ENCODE peak calls at places on chromosomes 13 and 19, in six cellular contexts. N, J, W, Y, L and C are unnamed samples.

GRCh38 chr19:40605201-40605971 is 4.2 kb downstream of the LTBP4 start:
- DNase-seq in L (no peak), W (no peak), J (peak), Y (peak), N (no peak), C (peak)

GRCh38 chr13:30333601-30334000 is 26.2 kb upstream of the KATNAL1 start:
- DNase-seq in L (no peak), J (no peak), W (no peak), Y (no peak), N (no peak), C (no peak)

GRCh38 chr19:3135961-3136683 is at the start of gene GNA15:
- DNase-seq in J (no peak), N (no peak), Y (peak), W (no peak), L (no peak), C (no peak)

GRCh38 chr13:59531571-59532091 is 632.1 kb downstream of the DIAPH3 start:
- DNase-seq in N (peak), J (peak), Y (no peak), W (no peak), L (peak), C (peak)

GRCh38 chr13:76822691-76823267 is 63.4 kb downstream of the KCTD12 start:
- DNase-seq in W (no peak), L (no peak), J (peak), Y (peak), N (no peak), C (no peak)

GRCh38 chr19:42254083-42254849 is 662 bp downstream of the ERF start:
- DNase-seq in N (no peak), J (peak), L (no peak), W (no peak), Y (peak), C (peak)

GRCh38 chr13:25608181-25608580 is 236.4 kb downstream of the ATP8A2 start:
- DNase-seq in Y (no peak), N (no peak), J (peak), L (no peak), W (no peak), C (no peak)

GRCh38 chr19:41957838-41958366 is 1.2 kb downstream of the RABAC1 start:
- DNase-seq in Y (peak), L (peak), J (peak), N (peak), W (no peak), C (peak)

GRCh38 chr13:84358601-84359000 is 476.3 kb upstream of the SLITRK1 start:
- DNase-seq in Y (no peak), N (no peak), L (no peak), J (no peak), W (no peak), C (no peak)

GRCh38 chr13:33512880-33513554 is 227.5 kb upstream of the STARD13 start:
- DNase-seq in L (peak), Y (no peak), W (no peak), N (peak), J (peak), C (no peak)

GRCh38 chr13:78596701-78597550 is 6.4 kb downstream of the POU4F1 start:
- DNase-seq in L (no peak), J (no peak), W (no peak), Y (no peak), N (no peak), C (no peak)

GRCh38 chr19:44752816-44753618 is 4.5 kb downstream of the BCL3 start:
- DNase-seq in L (peak), Y (peak), W (no peak), N (no peak), J (peak), C (peak)

GRCh38 chr13:91185294-91185863 is 162.1 kb upstream of the MIR17HG start:
- DNase-seq in L (no peak), W (no peak), Y (no peak), J (peak), N (no peak), C (no peak)

GRCh38 chr19:3124630-3125029 is 11.2 kb upstream of the GNA15 start:
- DNase-seq in Y (no peak), W (no peak), J (no peak), L (no peak), N (no peak), C (no peak)

GRCh38 chr13:28204690-28205443 is 66.5 kb downstream of the PAN3 start:
- DNase-seq in J (no peak), N (no peak), Y (peak), W (no peak), L (no peak), C (no peak)

GRCh38 chr19:33905937-33906577 is 109.4 kb downstream of the KCTD15 start:
- DNase-seq in L (no peak), N (no peak), Y (peak), J (peak), W (no peak), C (no peak)

GRCh38 chr19:10286803-10287737 is at the start of gene ICAM4:
- DNase-seq in N (no peak), J (peak), W (no peak), Y (peak), L (no peak), C (no peak)
- H3K4me3 ChIP-seq in N (no peak), J (no peak), W (no peak), Y (peak), L (no peak), C (no peak)

GRCh38 chr13:108705031-108705430 is 75.6 kb downstream of the MYO16 start:
- DNase-seq in Y (no peak), W (no peak), N (no peak), J (no peak), L (no peak), C (no peak)
- H3K4me3 ChIP-seq in Y (no peak), W (no peak), N (no peak), J (no peak), L (no peak), C (no peak)

GRCh38 chr13:20390526-20391175 is 135.0 kb downstream of the CRYL1 start:
- DNase-seq in W (no peak), L (no peak), Y (no peak), J (peak), N (no peak), C (no peak)
- H3K4me3 ChIP-seq in W (no peak), L (no peak), Y (no peak), J (no peak), N (no peak), C (no peak)

GRCh38 chr19:49200238-49200862 is 42.8 kb downstream of the TRPM4 start:
- DNase-seq in N (no peak), W (no peak), L (no peak), Y (peak), J (peak), C (no peak)
- H3K4me3 ChIP-seq in N (no peak), W (no peak), L (no peak), Y (no peak), J (no peak), C (no peak)

GRCh38 chr13:106008540-106008939 is 526.9 kb downstream of the EFNB2 start:
- DNase-seq in L (no peak), J (no peak), W (no peak), Y (no peak), N (no peak), C (no peak)
- H3K4me3 ChIP-seq in L (no peak), J (no peak), W (no peak), Y (no peak), N (no peak), C (no peak)

DNA sequence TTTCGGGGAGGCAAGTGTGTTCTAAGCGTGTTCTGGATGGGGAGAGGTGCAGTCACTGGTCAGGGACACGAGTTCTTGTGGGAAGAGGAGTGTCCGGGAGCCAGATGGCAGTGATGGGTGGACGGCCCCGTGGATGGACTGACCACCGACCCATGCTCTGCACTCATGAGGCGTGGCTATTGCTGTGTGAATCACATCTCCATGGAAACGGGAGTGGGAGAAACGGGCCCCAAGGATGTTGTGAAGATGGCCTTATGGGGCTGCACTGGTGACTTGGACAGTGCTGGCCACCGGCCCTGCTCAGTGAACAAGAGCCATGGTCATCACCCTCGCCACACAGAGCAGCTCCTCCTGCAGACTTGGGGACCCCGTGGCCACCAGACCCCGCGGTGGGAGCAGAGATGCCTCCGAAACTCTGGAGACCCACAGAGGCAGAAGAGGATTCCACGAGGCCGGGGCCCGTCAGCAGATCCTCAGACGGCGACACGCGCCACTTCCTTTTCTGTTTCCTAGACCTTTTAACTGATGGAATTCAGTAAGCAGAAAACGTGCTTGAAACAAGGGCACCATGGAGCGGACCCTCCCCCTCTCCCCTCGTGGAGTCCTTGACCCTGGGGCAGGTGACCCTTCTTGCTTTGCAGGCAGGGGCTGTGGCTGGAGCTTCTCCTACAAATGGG is 47.5 kb downstream of the GAS6 start:
- DNase-seq in W (no peak), Y (no peak), J (peak), N (no peak), L (no peak), C (no peak)
- H3K4me3 ChIP-seq in W (no peak), Y (no peak), J (no peak), N (no peak), L (no peak), C (no peak)

GRCh38 chr19:47714339-47714738 is 1.1 kb downstream of the EHD2 start:
- DNase-seq in W (no peak), J (peak), N (no peak), Y (no peak), L (no peak), C (no peak)
- H3K4me3 ChIP-seq in W (peak), J (peak), N (peak), Y (no peak), L (peak), C (peak)

GRCh38 chr19:24078688-24079087 is 8.3 kb upstream of the ZNF254 start:
- DNase-seq in W (no peak), J (no peak), N (no peak), L (no peak), Y (no peak), C (no peak)
- H3K4me3 ChIP-seq in W (no peak), J (no peak), N (no peak), L (no peak), Y (no peak), C (no peak)

GRCh38 chr19:1906985-1907562 is 1.9 kb downstream of the ADAT3 start:
- DNase-seq in J (no peak), Y (peak), W (no peak), N (no peak), L (no peak), C (no peak)
- H3K4me3 ChIP-seq in J (no peak), Y (no peak), W (no peak), N (no peak), L (no peak), C (no peak)